ENCODE peak calls at places on chromosomes 16 and 17, in four cellular contexts. K, D, P and M are unnamed samples.

GRCh38 chr16:87274808-87275207 is 42.4 kb downstream of the C16orf95 start:
- DNase-seq in K (no peak), D (no peak), P (no peak), M (no peak)

GRCh38 chr16:4972938-4973587 is 14.9 kb downstream of the SEC14L5 start:
- DNase-seq in K (no peak), D (no peak), P (no peak), M (no peak)

GRCh38 chr16:53781023-53781605 is 77.2 kb downstream of the FTO start:
- DNase-seq in K (no peak), D (no peak), P (peak; percentile 68), M (no peak)

GRCh38 chr17:80605326-80606066 is 60.9 kb downstream of the RPTOR start:
- DNase-seq in K (no peak), D (no peak), P (peak; percentile 50), M (peak; percentile 42)

GRCh38 chr16:82586130-82586529 is 40.6 kb upstream of the CDH13 start:
- DNase-seq in K (no peak), D (no peak), P (no peak), M (no peak)

GRCh38 chr16:88999457-89000206 is 22.6 kb upstream of the CBFA2T3 start:
- DNase-seq in K (no peak), D (no peak), P (no peak), M (no peak)

GRCh38 chr17:70307430-70307829 is 138.1 kb downstream of the KCNJ2 start:
- DNase-seq in K (no peak), D (no peak), P (no peak), M (no peak)

GRCh38 chr17:28365487-28365886 is 488 bp upstream of the SEBOX start:
- DNase-seq in K (no peak), D (no peak), P (no peak), M (no peak)

GRCh38 chr17:28967240-28968135 is 16.2 kb upstream of the PHF12 start:
- DNase-seq in K (no peak), D (no peak), P (no peak), M (no peak)

GRCh38 chr16:30902070-30902972 is 5.9 kb downstream of the CTF1 start:
- DNase-seq in K (peak; percentile 74), D (peak; percentile 81), P (peak; percentile 33), M (no peak)

GRCh38 chr17:7929158-7930029 is at the start of gene KCNAB3:
- DNase-seq in K (no peak), D (peak; percentile 83), P (no peak), M (no peak)

GRCh38 chr16:31678649-31679325 is 151.1 kb downstream of the AHSP start:
- DNase-seq in K (no peak), D (no peak), P (no peak), M (no peak)

GRCh38 chr17:64682261-64683181 is 20.4 kb upstream of the SMURF2 start:
- DNase-seq in K (no peak), D (no peak), P (no peak), M (no peak)

GRCh38 chr16:5918553-5919127 is 821.0 kb upstream of the EEF2KMT start:
- DNase-seq in K (no peak), D (peak; percentile 78), P (peak; percentile 2), M (no peak)

GRCh38 chr16:81996664-81997529 is 14.4 kb downstream of the SDR42E1 start:
- DNase-seq in K (no peak), D (no peak), P (peak; percentile 52), M (no peak)

GRCh38 chr16:89319883-89320716 is 102.6 kb downstream of the ZNF778 start:
- DNase-seq in K (no peak), D (no peak), P (peak; percentile 64), M (no peak)

GRCh38 chr17:36849871-36850348 is 87.4 kb upstream of the LHX1 start:
- DNase-seq in K (no peak), D (no peak), P (no peak), M (no peak)

GRCh38 chr16:15639061-15639568 is 3.8 kb downstream of the MARF1 start:
- DNase-seq in K (no peak), D (no peak), P (no peak), M (no peak)

GRCh38 chr16:86231321-86231995 is 278.9 kb upstream of the FOXF1 start:
- DNase-seq in K (peak; percentile 10), D (peak; percentile 23), P (no peak), M (peak; percentile 60)

GRCh38 chr16:26795184-26795583 is 271.5 kb upstream of the C16orf82 start:
- DNase-seq in K (no peak), D (no peak), P (no peak), M (no peak)

GRCh38 chr16:68246671-68247070 is 1.5 kb downstream of the PLA2G15 start:
- DNase-seq in K (no peak), D (no peak), P (no peak), M (no peak)

GRCh38 chr16:67563708-67564468 is 1.6 kb downstream of the CTCF start:
- DNase-seq in K (peak; percentile 76), D (no peak), P (peak; percentile 58), M (peak; percentile 76)

GRCh38 chr17:79810138-79811027 is 13.5 kb upstream of the CBX8 start:
- DNase-seq in K (peak; percentile 73), D (peak; percentile 79), P (peak; percentile 83), M (no peak)

GRCh38 chr16:20510323-20510722 is 59.0 kb downstream of the ACSM2A start:
- DNase-seq in K (no peak), D (no peak), P (no peak), M (no peak)

GRCh38 chr17:36460265-36460937 is 26.1 kb upstream of the ZNHIT3 start:
- DNase-seq in K (no peak), D (no peak), P (no peak), M (no peak)

GRCh38 chr16:77888786-77889185 is 100.4 kb downstream of the VAT1L start:
- DNase-seq in K (no peak), D (no peak), P (no peak), M (peak; percentile 54)

GRCh38 chr16:57023541-57024249 is 34.3 kb downstream of the NLRC5 start:
- DNase-seq in K (no peak), D (no peak), P (no peak), M (no peak)

GRCh38 chr17:8630227-8630801 is at the start of gene MYH10:
- DNase-seq in K (no peak), D (no peak), P (no peak), M (peak; percentile 89)

GRCh38 chr17:72534776-72535175 is 414.0 kb downstream of the SOX9 start:
- DNase-seq in K (no peak), D (no peak), P (no peak), M (no peak)

GRCh38 chr17:72687941-72688340 is 404.5 kb downstream of the SLC39A11 start:
- DNase-seq in K (no peak), D (no peak), P (no peak), M (no peak)

GRCh38 chr17:17523001-17523713 is 27.0 kb upstream of the RASD1 start:
- DNase-seq in K (peak; percentile 50), D (no peak), P (no peak), M (no peak)

GRCh38 chr17:73138541-73139138 is 26.2 kb upstream of the SSTR2 start:
- DNase-seq in K (no peak), D (no peak), P (no peak), M (no peak)

GRCh38 chr16:10181196-10182162 is 749 bp downstream of the GRIN2A start:
- DNase-seq in K (peak; percentile 48), D (peak; percentile 95), P (peak; percentile 38), M (peak; percentile 20)

GRCh38 chr16:1865902-1866690 is 5.9 kb downstream of the MEIOB start:
- DNase-seq in K (no peak), D (no peak), P (no peak), M (no peak)
- TF ChIP-seq CTCF in K (no peak), D (no peak), P (no peak), M (no peak)

GRCh38 chr17:2059125-2059836 is 4.4 kb downstream of the HIC1 start:
- DNase-seq in K (no peak), D (peak; percentile 66), P (no peak), M (no peak)

GRCh38 chr17:2057714-2058520 is 3.0 kb downstream of the HIC1 start:
- DNase-seq in K (no peak), D (peak; percentile 70), P (no peak), M (no peak)

GRCh38 chr17:2057130-2057713 is 2.3 kb downstream of the HIC1 start:
- DNase-seq in K (no peak), D (peak; percentile 64), P (no peak), M (no peak)

GRCh38 chr17:2059837-2060658 is 5.1 kb downstream of the HIC1 start:
- DNase-seq in K (no peak), D (no peak), P (no peak), M (no peak)

GRCh38 chr17:2058521-2059124 is 3.7 kb downstream of the HIC1 start:
- DNase-seq in K (peak; percentile 90), D (peak; percentile 94), P (no peak), M (peak; percentile 93)
- TF ChIP-seq POLR2A in K (no peak), D (no peak), P (no peak), M (no peak)

GRCh38 chr17:42388381-42389134 is at the start of gene STAT3:
- DNase-seq in K (peak; percentile 100), D (peak; percentile 100), P (peak; percentile 100), M (peak; percentile 100)

GRCh38 chr17:42389135-42389417 is 834 bp upstream of the STAT3 start:
- DNase-seq in K (no peak), D (no peak), P (no peak), M (no peak)

GRCh38 chr17:42387663-42388380 is 420 bp downstream of the STAT3 start:
- DNase-seq in K (peak; percentile 77), D (peak; percentile 80), P (no peak), M (peak; percentile 91)

GRCh38 chr17:42387221-42387657 is 1.0 kb downstream of the STAT3 start:
- DNase-seq in K (peak; percentile 60), D (no peak), P (peak; percentile 90), M (no peak)

DNA sequence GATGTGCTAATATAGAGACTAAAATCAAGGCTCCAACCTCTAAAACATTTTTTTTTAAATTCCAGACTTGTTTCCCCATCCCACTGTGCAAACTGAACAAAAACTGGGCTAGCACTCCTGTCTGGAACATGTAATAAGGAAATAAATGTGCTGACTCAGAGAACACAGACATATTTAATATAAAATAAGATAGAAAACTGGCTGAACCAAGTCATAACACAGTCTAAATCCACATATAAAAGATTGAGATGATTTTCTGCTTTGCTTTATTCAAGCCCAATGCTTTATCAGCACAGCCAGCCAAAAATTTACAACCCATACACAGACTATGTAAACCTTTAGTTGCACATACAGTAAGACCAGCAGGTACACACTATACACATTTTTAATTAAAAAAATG is 1.5 kb downstream of the STAT3 start:
- DNase-seq in K (no peak), D (no peak), P (no peak), M (no peak)
- H3K4me3 ChIP-seq in K (peak overlapping the region; percentile 98), D (peak overlapping the region; percentile 83), P (peak overlapping the region; percentile 93), M (no peak overlapping the region)

DNA sequence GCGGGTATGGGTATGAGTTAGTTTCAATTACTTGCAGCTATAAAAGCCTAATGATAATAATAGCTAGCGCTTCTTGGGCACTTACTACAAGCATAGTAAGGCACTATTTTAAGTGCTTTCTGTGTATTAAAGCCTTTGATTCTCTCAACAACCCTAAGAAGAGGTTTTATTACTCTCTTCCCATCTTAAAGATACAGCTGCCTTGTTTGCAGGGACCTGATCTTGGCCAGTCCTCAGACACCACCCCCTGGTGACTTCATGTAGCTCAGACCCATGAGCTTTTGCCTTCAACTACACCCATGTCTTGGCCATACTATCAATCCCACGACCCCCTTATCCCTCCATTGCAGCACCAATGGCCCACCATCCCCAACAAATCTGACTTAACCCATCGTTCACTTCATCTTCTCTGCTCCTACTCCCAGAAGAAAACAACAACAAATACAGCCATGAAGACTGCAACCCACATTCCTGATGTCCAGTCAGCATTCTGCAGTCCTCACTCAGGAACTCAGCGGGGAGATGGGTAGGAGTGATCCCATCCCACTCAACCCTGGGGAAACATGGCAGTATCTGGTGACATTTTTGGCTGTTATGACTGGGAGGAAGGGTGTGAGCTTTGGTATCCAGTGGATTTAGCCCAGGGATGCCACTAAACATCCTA is 4.2 kb downstream of the GGA2 start:
- DNase-seq in K (no peak), D (no peak), P (no peak), M (no peak)
- TF ChIP-seq CTCF in K (no peak), D (no peak), P (no peak), M (no peak)

GRCh38 chr17:78120537-78120936 is 8.0 kb downstream of the TMC6 start:
- DNase-seq in K (no peak), D (no peak), P (no peak), M (no peak)
- TF ChIP-seq POLR2A in K (no peak), D (no peak), P (no peak), M (no peak)